ENCODE peak calls at places on chromosome 3, in nine cellular contexts. D is activated gamma-delta T cell treated with Interleukin-2 at 50 U/mL for 16 hours; K is DMS153; H is Panc1; J is NCI-H1436; N is AG08395; C is NCI-H2107; O is activated CD4-positive, CD25-positive, alpha-beta regulatory T cell; G is mucosa of gallbladder. B is an unnamed sample.

GRCh38 chr3:170563712-170564423 is 22.0 kb downstream of the SLC7A14 start:
- DNase-seq in J (no peak), O (no peak), N (peak; percentile 56), K (peak; percentile 54), D (no peak), C (no peak), G (no peak), H (no peak), B (no peak)

GRCh38 chr3:184786271-184787010 is 25.5 kb upstream of the VPS8 start:
- DNase-seq in C (no peak), O (no peak), G (peak; percentile 55), K (no peak), J (no peak), H (no peak), N (peak; percentile 96), D (no peak), B (no peak)

GRCh38 chr3:61181874-61182273 is 69.4 kb downstream of the FHIT start:
- DNase-seq in G (peak; percentile 42), K (peak; percentile 16), J (peak; percentile 1), C (no peak), O (no peak), D (no peak), H (no peak), N (no peak), B (no peak)

GRCh38 chr3:13513051-13513912 is 33.2 kb downstream of the HDAC11 start:
- DNase-seq in H (no peak), G (no peak), O (no peak), N (peak; percentile 82), K (no peak), D (no peak), J (no peak), C (no peak), B (no peak)

GRCh38 chr3:160259589-160259988 is 34.4 kb downstream of the C3orf80 start:
- DNase-seq in D (no peak), J (no peak), C (no peak), H (no peak), G (no peak), K (no peak), N (no peak), O (no peak), B (no peak)

GRCh38 chr3:188389711-188390346 is 235.9 kb downstream of the LPP start:
- DNase-seq in N (peak; percentile 56), H (no peak), G (peak; percentile 59), C (no peak), J (no peak), D (no peak), K (no peak), O (no peak), B (no peak)

GRCh38 chr3:18649666-18650363 is 224.7 kb upstream of the SATB1 start:
- DNase-seq in G (no peak), O (no peak), D (no peak), J (no peak), K (no peak), C (no peak), N (no peak), H (no peak), B (no peak)

GRCh38 chr3:151308089-151308488 is 8.5 kb downstream of the GPR87 start:
- DNase-seq in N (peak; percentile 11), J (no peak), G (no peak), H (no peak), C (no peak), O (no peak), K (no peak), D (no peak), B (no peak)

GRCh38 chr3:138935864-138936762 is 10.8 kb downstream of the FOXL2 start:
- DNase-seq in D (peak; percentile 67), G (peak; percentile 66), K (no peak), H (no peak), J (peak; percentile 71), N (peak; percentile 92), O (peak; percentile 59), C (peak; percentile 47), B (peak; percentile 19)

GRCh38 chr3:104564045-104564643 is 802.6 kb upstream of the ALCAM start:
- DNase-seq in H (peak; percentile 5), O (peak; percentile 41), D (peak; percentile 53), N (peak; percentile 8), C (no peak), G (peak; percentile 31), K (no peak), J (peak; percentile 25), B (no peak)

GRCh38 chr3:46884929-46885328 is 7.4 kb downstream of the PTH1R start:
- DNase-seq in O (no peak), D (no peak), J (no peak), H (no peak), N (no peak), K (no peak), C (no peak), G (no peak), B (no peak)

GRCh38 chr3:25585361-25586166 is 79.1 kb downstream of the TOP2B start:
- DNase-seq in K (no peak), H (no peak), G (peak; percentile 9), J (no peak), D (no peak), N (no peak), O (no peak), C (no peak), B (no peak)

GRCh38 chr3:9810357-9810726 is 280 bp downstream of the TTLL3 start:
- DNase-seq in H (no peak), O (no peak), J (no peak), N (peak; percentile 9), K (no peak), G (no peak), C (no peak), D (no peak), B (no peak)

GRCh38 chr3:161500057-161500836 is 3.6 kb downstream of the OTOL1 start:
- DNase-seq in K (no peak), N (no peak), O (no peak), J (no peak), D (no peak), G (no peak), H (no peak), C (no peak), B (no peak)

GRCh38 chr3:75781079-75781745 is 4.1 kb downstream of the ZNF717 start:
- DNase-seq in K (no peak), H (no peak), G (no peak), J (no peak), C (no peak), O (no peak), D (no peak), N (no peak), B (no peak)

GRCh38 chr3:178048768-178049167 is 487.5 kb upstream of the KCNMB2 start:
- DNase-seq in D (no peak), J (no peak), O (no peak), C (no peak), G (no peak), K (no peak), N (no peak), H (no peak), B (no peak)

GRCh38 chr3:78506581-78507195 is 1261.1 kb downstream of the ROBO1 start:
- DNase-seq in N (no peak), C (no peak), H (no peak), J (no peak), K (no peak), O (no peak), D (no peak), G (no peak), B (no peak)

GRCh38 chr3:112619295-112619694 is 21.6 kb downstream of the CCDC80 start:
- DNase-seq in O (no peak), D (no peak), H (no peak), J (no peak), K (no peak), C (no peak), N (peak; percentile 49), G (no peak), B (no peak)

GRCh38 chr3:43632269-43632733 is 10.5 kb upstream of the ANO10 start:
- DNase-seq in H (no peak), G (no peak), K (no peak), O (no peak), C (no peak), J (no peak), N (peak; percentile 76), D (no peak), B (no peak)

GRCh38 chr3:9206287-9206686 is 43.2 kb downstream of the SRGAP3 start:
- DNase-seq in D (no peak), C (no peak), K (no peak), G (no peak), J (no peak), O (no peak), N (no peak), H (no peak), B (no peak)

GRCh38 chr3:117145677-117146076 is 436.1 kb downstream of the TUSC7 start:
- DNase-seq in C (no peak), H (no peak), D (no peak), O (no peak), G (no peak), J (no peak), N (no peak), K (no peak), B (no peak)

GRCh38 chr3:185112186-185112585 is 40.7 kb downstream of the C3orf70 start:
- DNase-seq in H (no peak), O (no peak), J (no peak), D (no peak), G (no peak), N (no peak), K (no peak), C (no peak), B (no peak)

GRCh38 chr3:105619651-105620050 is 249.2 kb downstream of the CBLB start:
- DNase-seq in N (no peak), K (no peak), G (no peak), J (no peak), H (no peak), C (no peak), D (no peak), O (no peak), B (no peak)

GRCh38 chr3:23202921-23203650 is at the start of gene UBE2E2:
- DNase-seq in H (no peak), K (peak; percentile 6), C (no peak), G (peak; percentile 67), N (peak; percentile 88), O (peak; percentile 21), J (peak; percentile 21), D (peak; percentile 40), B (no peak)

GRCh38 chr3:194364314-194364651 is 5.3 kb downstream of the LRRC15 start:
- DNase-seq in N (no peak), G (no peak), D (no peak), C (no peak), K (no peak), O (no peak), J (no peak), H (no peak), B (no peak)

GRCh38 chr3:194308635-194309213 is 42.4 kb downstream of the CPN2 start:
- DNase-seq in C (no peak), G (no peak), H (no peak), K (no peak), J (no peak), N (no peak), D (no peak), O (no peak), B (no peak)

GRCh38 chr3:9909221-9910013 is 6.8 kb downstream of the IL17RE start:
- DNase-seq in G (no peak), O (no peak), H (no peak), K (no peak), C (no peak), D (no peak), J (no peak), N (no peak), B (no peak)

GRCh38 chr3:111747490-111747889 is 111.6 kb upstream of the PHLDB2 start:
- DNase-seq in O (no peak), G (peak; percentile 18), J (no peak), H (no peak), N (no peak), K (no peak), C (no peak), D (no peak), B (no peak)

GRCh38 chr3:98777286-98777685 is 14.1 kb downstream of the ST3GAL6 start:
- DNase-seq in K (no peak), G (no peak), D (no peak), C (no peak), O (no peak), H (no peak), N (no peak), J (no peak), B (no peak)

GRCh38 chr3:59469948-59470723 is 420.3 kb upstream of the CFAP20DC start:
- DNase-seq in H (no peak), G (no peak), N (no peak), C (no peak), O (no peak), D (no peak), K (no peak), J (no peak), B (no peak)

GRCh38 chr3:197456271-197457091 is 99.3 kb downstream of the BDH1 start:
- DNase-seq in H (no peak), C (no peak), D (peak; percentile 10), K (no peak), N (peak; percentile 95), J (no peak), O (no peak), G (peak; percentile 88), B (no peak)